ENCODE peak calls at places on chromosomes 1 and 21, in eight cellular contexts. One of them, this sample, is unnamed.

GRCh38 chr1:79738101-79738500 is 731.6 kb upstream of the ADGRL4 start:
- DNase-seq in Peyer's patch: no peak
- DNase-seq in lower leg skin: no peak
- DNase-seq in lung: no peak
- DNase-seq in kidney epithelial cell: no peak
- DNase-seq in uterus: no peak
- DNase-seq in fibroblast of lung: no peak
- DNase-seq in breast epithelium: no peak
- DNase-seq in this sample: no peak

GRCh38 chr1:156571261-156571958 is 955 bp downstream of the IQGAP3 start:
- DNase-seq in Peyer's patch: no peak
- DNase-seq in lower leg skin: no peak
- DNase-seq in lung: no peak
- DNase-seq in kidney epithelial cell: peak
- DNase-seq in uterus: no peak
- DNase-seq in fibroblast of lung: peak
- DNase-seq in breast epithelium: no peak
- DNase-seq in this sample: no peak

GRCh38 chr1:41358152-41358937 is 2.9 kb upstream of the FOXO6 start:
- DNase-seq in Peyer's patch: peak
- DNase-seq in lower leg skin: peak
- DNase-seq in lung: no peak
- DNase-seq in kidney epithelial cell: no peak
- DNase-seq in uterus: peak
- DNase-seq in fibroblast of lung: peak
- DNase-seq in breast epithelium: no peak
- DNase-seq in this sample: no peak

GRCh38 chr1:183711691-183712401 is 58.7 kb upstream of the APOBEC4 start:
- DNase-seq in Peyer's patch: no peak
- DNase-seq in lower leg skin: no peak
- DNase-seq in lung: no peak
- DNase-seq in kidney epithelial cell: no peak
- DNase-seq in uterus: peak
- DNase-seq in fibroblast of lung: peak
- DNase-seq in breast epithelium: no peak
- DNase-seq in this sample: no peak

GRCh38 chr1:58903450-58904298 is 119.8 kb upstream of the JUN start:
- DNase-seq in Peyer's patch: peak
- DNase-seq in lower leg skin: peak
- DNase-seq in lung: peak
- DNase-seq in kidney epithelial cell: no peak
- DNase-seq in uterus: peak
- DNase-seq in fibroblast of lung: peak
- DNase-seq in breast epithelium: peak
- DNase-seq in this sample: no peak

GRCh38 chr1:224767031-224767430 is 150.9 kb downstream of the CNIH3 start:
- DNase-seq in Peyer's patch: no peak
- DNase-seq in lower leg skin: no peak
- DNase-seq in lung: no peak
- DNase-seq in kidney epithelial cell: no peak
- DNase-seq in uterus: no peak
- DNase-seq in fibroblast of lung: no peak
- DNase-seq in breast epithelium: no peak
- DNase-seq in this sample: no peak

GRCh38 chr1:8155528-8156186 is 129.5 kb upstream of the ERRFI1 start:
- DNase-seq in Peyer's patch: no peak
- DNase-seq in lower leg skin: no peak
- DNase-seq in lung: peak
- DNase-seq in kidney epithelial cell: no peak
- DNase-seq in uterus: no peak
- DNase-seq in fibroblast of lung: peak
- DNase-seq in breast epithelium: no peak
- DNase-seq in this sample: no peak

GRCh38 chr1:97986041-97987005 is 65.5 kb upstream of the DPYD start:
- DNase-seq in Peyer's patch: no peak
- DNase-seq in lower leg skin: no peak
- DNase-seq in lung: no peak
- DNase-seq in kidney epithelial cell: no peak
- DNase-seq in uterus: no peak
- DNase-seq in fibroblast of lung: peak
- DNase-seq in breast epithelium: no peak
- DNase-seq in this sample: no peak

GRCh38 chr1:100988121-100988520 is 37.5 kb downstream of the DPH5 start:
- DNase-seq in Peyer's patch: no peak
- DNase-seq in lower leg skin: no peak
- DNase-seq in lung: no peak
- DNase-seq in kidney epithelial cell: no peak
- DNase-seq in uterus: no peak
- DNase-seq in fibroblast of lung: no peak
- DNase-seq in breast epithelium: no peak
- DNase-seq in this sample: no peak

GRCh38 chr1:239976130-239976968 is 115.3 kb upstream of the FMN2 start:
- DNase-seq in Peyer's patch: no peak
- DNase-seq in lower leg skin: no peak
- DNase-seq in lung: no peak
- DNase-seq in kidney epithelial cell: peak
- DNase-seq in uterus: peak
- DNase-seq in fibroblast of lung: peak
- DNase-seq in breast epithelium: no peak
- DNase-seq in this sample: no peak

GRCh38 chr1:17119076-17119743 is at the start of gene PADI2:
- DNase-seq in Peyer's patch: peak
- DNase-seq in lower leg skin: peak
- DNase-seq in lung: peak
- DNase-seq in kidney epithelial cell: no peak
- DNase-seq in uterus: no peak
- DNase-seq in fibroblast of lung: peak
- DNase-seq in breast epithelium: peak
- DNase-seq in this sample: no peak

GRCh38 chr21:42583150-42583991 is 69.7 kb downstream of the SLC37A1 start:
- DNase-seq in Peyer's patch: peak
- DNase-seq in lower leg skin: peak
- DNase-seq in lung: no peak
- DNase-seq in kidney epithelial cell: no peak
- DNase-seq in uterus: no peak
- DNase-seq in fibroblast of lung: no peak
- DNase-seq in breast epithelium: no peak
- DNase-seq in this sample: no peak

GRCh38 chr1:174051956-174052355 is 29.8 kb upstream of the RC3H1 start:
- DNase-seq in Peyer's patch: no peak
- DNase-seq in lower leg skin: no peak
- DNase-seq in lung: no peak
- DNase-seq in kidney epithelial cell: no peak
- DNase-seq in uterus: no peak
- DNase-seq in fibroblast of lung: peak
- DNase-seq in breast epithelium: no peak
- DNase-seq in this sample: no peak

GRCh38 chr1:150609726-150610125 is 19.7 kb downstream of the ENSA start:
- DNase-seq in Peyer's patch: no peak
- DNase-seq in lower leg skin: no peak
- DNase-seq in lung: no peak
- DNase-seq in kidney epithelial cell: no peak
- DNase-seq in uterus: no peak
- DNase-seq in fibroblast of lung: peak
- DNase-seq in breast epithelium: no peak
- DNase-seq in this sample: no peak

GRCh38 chr1:40039757-40040510 is 595 bp upstream of the CAP1 start:
- DNase-seq in Peyer's patch: peak
- DNase-seq in lower leg skin: peak
- DNase-seq in lung: peak
- DNase-seq in kidney epithelial cell: peak
- DNase-seq in uterus: peak
- DNase-seq in fibroblast of lung: peak
- DNase-seq in breast epithelium: peak
- DNase-seq in this sample: peak

GRCh38 chr1:44681905-44682900 is 7.7 kb downstream of the ARMH1 start:
- DNase-seq in Peyer's patch: no peak
- DNase-seq in lower leg skin: no peak
- DNase-seq in lung: no peak
- DNase-seq in kidney epithelial cell: no peak
- DNase-seq in uterus: no peak
- DNase-seq in fibroblast of lung: no peak
- DNase-seq in breast epithelium: no peak
- DNase-seq in this sample: no peak

GRCh38 chr1:169925505-169926482 is 32.1 kb upstream of the SCYL3 start:
- DNase-seq in Peyer's patch: no peak
- DNase-seq in lower leg skin: no peak
- DNase-seq in lung: no peak
- DNase-seq in kidney epithelial cell: no peak
- DNase-seq in uterus: no peak
- DNase-seq in fibroblast of lung: peak
- DNase-seq in breast epithelium: no peak
- DNase-seq in this sample: peak

GRCh38 chr1:171819946-171820345 is 21.4 kb upstream of the DNM3 start:
- DNase-seq in Peyer's patch: no peak
- DNase-seq in lower leg skin: no peak
- DNase-seq in lung: no peak
- DNase-seq in kidney epithelial cell: no peak
- DNase-seq in uterus: no peak
- DNase-seq in fibroblast of lung: no peak
- DNase-seq in breast epithelium: no peak
- DNase-seq in this sample: no peak

GRCh38 chr1:24277420-24278169 is 41.6 kb upstream of the GRHL3 start:
- DNase-seq in Peyer's patch: no peak
- DNase-seq in lower leg skin: peak
- DNase-seq in lung: no peak
- DNase-seq in kidney epithelial cell: no peak
- DNase-seq in uterus: no peak
- DNase-seq in fibroblast of lung: peak
- DNase-seq in breast epithelium: no peak
- DNase-seq in this sample: no peak

DNA sequence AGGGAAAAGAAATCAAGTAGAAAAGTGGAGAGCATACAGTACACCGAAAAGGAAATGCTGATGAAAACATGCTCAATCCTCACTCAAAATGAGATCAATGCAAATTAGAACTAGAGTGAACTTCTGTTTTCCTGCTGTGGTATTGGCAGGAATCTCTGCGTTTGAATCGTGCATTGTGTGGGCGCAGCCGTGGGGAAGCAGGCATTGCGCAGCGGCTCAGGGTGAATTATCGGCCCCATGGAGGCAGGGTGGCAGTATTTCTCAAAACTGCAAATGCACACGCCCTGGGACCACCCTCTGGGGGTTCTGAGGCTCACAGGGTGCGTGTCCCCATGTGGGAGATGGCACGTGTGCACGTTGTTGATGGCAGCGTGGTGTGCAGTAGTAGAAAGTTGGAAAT is 140.6 kb downstream of the PEX14 start:
- DNase-seq in Peyer's patch: no peak
- DNase-seq in lower leg skin: peak
- DNase-seq in lung: no peak
- DNase-seq in kidney epithelial cell: no peak
- DNase-seq in uterus: no peak
- DNase-seq in fibroblast of lung: peak
- DNase-seq in breast epithelium: no peak
- DNase-seq in this sample: no peak
- H3K4me3 ChIP-seq in Peyer's patch: no peak
- H3K4me3 ChIP-seq in lower leg skin: no peak
- H3K4me3 ChIP-seq in lung: no peak
- H3K4me3 ChIP-seq in kidney epithelial cell: no peak
- H3K4me3 ChIP-seq in uterus: no peak
- H3K4me3 ChIP-seq in fibroblast of lung: no peak
- H3K4me3 ChIP-seq in breast epithelium: no peak
- H3K4me3 ChIP-seq in this sample: no peak

GRCh38 chr1:204036882-204037645 is 35.9 kb upstream of the SOX13 start:
- DNase-seq in Peyer's patch: no peak
- DNase-seq in lower leg skin: no peak
- DNase-seq in lung: no peak
- DNase-seq in kidney epithelial cell: no peak
- DNase-seq in uterus: no peak
- DNase-seq in fibroblast of lung: no peak
- DNase-seq in breast epithelium: no peak
- DNase-seq in this sample: no peak
- TF ChIP-seq CTCF in Peyer's patch: no peak
- TF ChIP-seq CTCF in lower leg skin: no peak
- TF ChIP-seq CTCF in lung: no peak
- TF ChIP-seq CTCF in kidney epithelial cell: peak
- TF ChIP-seq CTCF in uterus: no peak
- TF ChIP-seq CTCF in fibroblast of lung: no peak
- TF ChIP-seq CTCF in breast epithelium: no peak
- TF ChIP-seq CTCF in this sample: no peak

GRCh38 chr1:36397378-36398230 is at the start of gene LSM10:
- DNase-seq in Peyer's patch: peak
- DNase-seq in lower leg skin: peak
- DNase-seq in lung: peak
- DNase-seq in kidney epithelial cell: peak
- DNase-seq in uterus: peak
- DNase-seq in fibroblast of lung: peak
- DNase-seq in breast epithelium: peak
- DNase-seq in this sample: peak

GRCh38 chr1:36398370-36398977 is 766 bp upstream of the LSM10 start:
- DNase-seq in Peyer's patch: no peak
- DNase-seq in lower leg skin: no peak
- DNase-seq in lung: no peak
- DNase-seq in kidney epithelial cell: no peak
- DNase-seq in uterus: no peak
- DNase-seq in fibroblast of lung: no peak
- DNase-seq in breast epithelium: no peak
- DNase-seq in this sample: no peak

GRCh38 chr1:36401602-36402517 is 4.2 kb upstream of the LSM10 start:
- DNase-seq in Peyer's patch: no peak
- DNase-seq in lower leg skin: no peak
- DNase-seq in lung: no peak
- DNase-seq in kidney epithelial cell: no peak
- DNase-seq in uterus: no peak
- DNase-seq in fibroblast of lung: no peak
- DNase-seq in breast epithelium: no peak
- DNase-seq in this sample: no peak

GRCh38 chr1:36400514-36400824 is 2.8 kb upstream of the LSM10 start:
- DNase-seq in Peyer's patch: no peak
- DNase-seq in lower leg skin: no peak
- DNase-seq in lung: no peak
- DNase-seq in kidney epithelial cell: no peak
- DNase-seq in uterus: no peak
- DNase-seq in fibroblast of lung: no peak
- DNase-seq in breast epithelium: no peak
- DNase-seq in this sample: no peak

GRCh38 chr1:36400825-36401601 is 3.3 kb upstream of the LSM10 start:
- DNase-seq in Peyer's patch: peak
- DNase-seq in lower leg skin: peak
- DNase-seq in lung: peak
- DNase-seq in kidney epithelial cell: no peak
- DNase-seq in uterus: peak
- DNase-seq in fibroblast of lung: no peak
- DNase-seq in breast epithelium: peak
- DNase-seq in this sample: no peak
- H3K4me3 ChIP-seq in Peyer's patch: peak
- H3K4me3 ChIP-seq in lower leg skin: no peak
- H3K4me3 ChIP-seq in lung: no peak
- H3K4me3 ChIP-seq in kidney epithelial cell: no peak
- H3K4me3 ChIP-seq in uterus: peak
- H3K4me3 ChIP-seq in fibroblast of lung: no peak
- H3K4me3 ChIP-seq in breast epithelium: peak
- H3K4me3 ChIP-seq in this sample: no peak

GRCh38 chr1:48450505-48450904 is 21.5 kb downstream of the SPATA6 start:
- DNase-seq in Peyer's patch: no peak
- DNase-seq in lower leg skin: no peak
- DNase-seq in lung: no peak
- DNase-seq in kidney epithelial cell: no peak
- DNase-seq in uterus: no peak
- DNase-seq in fibroblast of lung: no peak
- DNase-seq in breast epithelium: no peak
- DNase-seq in this sample: no peak
- TF ChIP-seq CTCF in Peyer's patch: no peak
- TF ChIP-seq CTCF in lower leg skin: no peak
- TF ChIP-seq CTCF in lung: no peak
- TF ChIP-seq CTCF in kidney epithelial cell: peak
- TF ChIP-seq CTCF in uterus: no peak
- TF ChIP-seq CTCF in fibroblast of lung: peak
- TF ChIP-seq CTCF in breast epithelium: no peak
- TF ChIP-seq CTCF in this sample: peak

This sample was measured in retinal pigment epithelial cell.